ENCODE peak calls at places on chromosomes 13 and 19, in six cellular contexts. T is left ventricle myocardium inferior; B is ascending aorta; Q is stomach; G is effector memory CD4-positive, alpha-beta T cell; L is Karpas-422. Z is an unnamed sample.

GRCh38 chr19:52007436-52007804 is 591 bp downstream of the ZNF615 start:
- DNase-seq in T (no peak), B (no peak), Q (no peak), G (no peak), L (no peak), Z (no peak)

GRCh38 chr19:30281903-30282302 is 90.3 kb upstream of the ZNF536 start:
- DNase-seq in T (no peak), B (no peak), Q (no peak), G (no peak), L (no peak), Z (no peak)

GRCh38 chr13:23467048-23467931 is 33.8 kb upstream of the SACS start:
- DNase-seq in T (no peak), B (no peak), Q (no peak), G (no peak), L (no peak), Z (no peak)

GRCh38 chr13:94620286-94620896 is 18.7 kb downstream of the GPR180 start:
- DNase-seq in T (no peak), B (no peak), Q (no peak), G (no peak), L (peak), Z (no peak)

GRCh38 chr19:49514151-49514550 is 1.7 kb downstream of the FCGRT start:
- DNase-seq in T (no peak), B (no peak), Q (peak), G (no peak), L (no peak), Z (no peak)

GRCh38 chr13:45615501-45616101 is at the start of gene ERICH6B:
- DNase-seq in T (peak), B (no peak), Q (no peak), G (no peak), L (no peak), Z (no peak)

GRCh38 chr13:85659493-85659892 is 139.7 kb downstream of the SLITRK6 start:
- DNase-seq in T (no peak), B (no peak), Q (no peak), G (no peak), L (no peak), Z (peak)

GRCh38 chr13:113584870-113585671 is 518 bp downstream of the TFDP1 start:
- DNase-seq in T (no peak), B (no peak), Q (peak), G (no peak), L (peak), Z (no peak)

GRCh38 chr13:107866007-107866665 is 349.2 kb downstream of the LIG4 start:
- DNase-seq in T (no peak), B (no peak), Q (no peak), G (no peak), L (no peak), Z (no peak)

GRCh38 chr13:73428706-73429105 is 369.9 kb downstream of the KLF5 start:
- DNase-seq in T (no peak), B (no peak), Q (no peak), G (no peak), L (no peak), Z (peak)

GRCh38 chr13:29294869-29295268 is 300.6 kb downstream of the SLC7A1 start:
- DNase-seq in T (no peak), B (no peak), Q (no peak), G (no peak), L (no peak), Z (no peak)

GRCh38 chr13:111632906-111633305 is 312.5 kb downstream of the TEX29 start:
- DNase-seq in T (no peak), B (no peak), Q (no peak), G (no peak), L (no peak), Z (no peak)

GRCh38 chr13:110629735-110630134 is 14.4 kb downstream of the NAXD start:
- DNase-seq in T (no peak), B (no peak), Q (no peak), G (peak), L (no peak), Z (no peak)

GRCh38 chr19:802888-803561 is 5.8 kb downstream of the PTBP1 start:
- DNase-seq in T (no peak), B (no peak), Q (no peak), G (no peak), L (no peak), Z (no peak)

GRCh38 chr19:18932216-18932841 is 8.7 kb downstream of the HOMER3 start:
- DNase-seq in T (peak), B (no peak), Q (peak), G (peak), L (peak), Z (no peak)

GRCh38 chr13:73268306-73268705 is 209.5 kb downstream of the KLF5 start:
- DNase-seq in T (no peak), B (no peak), Q (no peak), G (no peak), L (no peak), Z (no peak)

GRCh38 chr13:44249439-44249838 is 124.2 kb upstream of the SERP2 start:
- DNase-seq in T (peak), B (no peak), Q (no peak), G (no peak), L (no peak), Z (no peak)

GRCh38 chr13:40440990-40441820 is 225.2 kb downstream of the FOXO1 start:
- DNase-seq in T (peak), B (no peak), Q (peak), G (no peak), L (no peak), Z (no peak)
- H3K27ac ChIP-seq in T (peak), B (peak), Q (peak), G (no peak), L (no peak), Z (no peak)

DNA sequence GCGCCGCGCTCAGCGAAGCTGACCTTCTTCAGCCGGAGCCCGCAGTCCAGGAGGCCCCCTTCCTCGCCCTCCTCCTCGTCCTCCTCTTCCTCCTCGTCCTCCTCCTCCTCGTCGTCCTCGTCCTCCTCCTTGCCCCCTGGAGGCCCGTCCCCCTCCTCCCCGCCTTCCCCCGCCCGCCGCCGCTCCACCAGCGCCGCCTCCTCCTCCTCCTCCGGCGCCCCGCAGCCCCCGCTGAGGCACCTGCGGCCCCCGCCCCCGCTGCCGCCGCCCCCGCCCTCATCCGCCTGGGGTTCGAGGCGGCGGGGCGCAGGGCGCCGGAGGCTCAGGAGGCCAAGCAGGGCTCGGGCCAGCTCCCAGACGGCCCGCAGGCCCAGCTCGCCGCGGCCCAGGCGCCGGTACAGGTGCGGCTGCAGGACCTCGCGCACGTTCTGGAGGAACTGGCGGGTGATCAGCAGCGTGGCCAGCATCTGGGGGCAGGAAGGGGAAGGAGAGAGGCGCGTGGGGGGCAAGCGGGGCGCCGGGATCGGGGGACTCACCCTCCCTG is 6.1 kb downstream of the ANO8 start:
- DNase-seq in T (no peak), B (no peak), Q (no peak), G (peak), L (no peak), Z (no peak)
- H3K27ac ChIP-seq in T (no peak), B (no peak), Q (peak), G (peak), L (no peak), Z (peak)

GRCh38 chr13:79482271-79482970 is 1.5 kb downstream of the NDFIP2 start:
- DNase-seq in T (no peak), B (no peak), Q (no peak), G (no peak), L (no peak), Z (no peak)

GRCh38 chr13:79485014-79485441 is 4.1 kb downstream of the NDFIP2 start:
- DNase-seq in T (no peak), B (no peak), Q (peak), G (no peak), L (no peak), Z (peak)

GRCh38 chr13:79486433-79487188 is 5.7 kb downstream of the NDFIP2 start:
- DNase-seq in T (no peak), B (no peak), Q (no peak), G (no peak), L (no peak), Z (no peak)

GRCh38 chr13:79483302-79483701 is 2.3 kb downstream of the NDFIP2 start:
- DNase-seq in T (no peak), B (no peak), Q (no peak), G (no peak), L (no peak), Z (no peak)

GRCh38 chr13:79485451-79485850 is 4.5 kb downstream of the NDFIP2 start:
- DNase-seq in T (no peak), B (no peak), Q (no peak), G (no peak), L (no peak), Z (no peak)
- H3K27ac ChIP-seq in T (peak), B (no peak), Q (peak), G (no peak), L (no peak), Z (peak)

GRCh38 chr13:21371011-21371410 is 88.1 kb downstream of the ZDHHC20 start:
- DNase-seq in T (no peak), B (no peak), Q (no peak), G (no peak), L (peak), Z (no peak)
- H3K27ac ChIP-seq in T (no peak), B (no peak), Q (no peak), G (no peak), L (no peak), Z (no peak)

DNA sequence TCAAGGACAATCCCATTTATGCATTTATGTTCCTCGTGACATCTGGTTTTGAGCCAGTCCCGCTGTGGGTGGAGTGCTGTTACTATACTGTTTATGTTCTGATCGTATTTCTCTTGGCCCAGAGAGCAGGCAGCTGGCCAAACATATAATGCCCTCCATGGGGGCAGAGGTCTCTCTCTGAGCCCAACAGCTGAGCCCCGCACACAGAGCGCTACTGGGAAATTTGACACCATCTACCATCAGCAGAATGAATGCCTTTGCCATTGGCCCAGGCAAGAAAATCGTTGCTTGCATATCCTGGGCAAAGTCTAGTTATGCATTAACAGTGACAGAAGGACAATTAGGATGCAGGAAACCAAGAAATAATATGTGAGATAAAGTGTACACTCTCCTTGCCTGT is 126.8 kb upstream of the CACNA1A start:
- DNase-seq in T (no peak), B (no peak), Q (peak), G (no peak), L (no peak), Z (no peak)
- H3K27ac ChIP-seq in T (no peak), B (no peak), Q (peak), G (no peak), L (no peak), Z (no peak)

DNA sequence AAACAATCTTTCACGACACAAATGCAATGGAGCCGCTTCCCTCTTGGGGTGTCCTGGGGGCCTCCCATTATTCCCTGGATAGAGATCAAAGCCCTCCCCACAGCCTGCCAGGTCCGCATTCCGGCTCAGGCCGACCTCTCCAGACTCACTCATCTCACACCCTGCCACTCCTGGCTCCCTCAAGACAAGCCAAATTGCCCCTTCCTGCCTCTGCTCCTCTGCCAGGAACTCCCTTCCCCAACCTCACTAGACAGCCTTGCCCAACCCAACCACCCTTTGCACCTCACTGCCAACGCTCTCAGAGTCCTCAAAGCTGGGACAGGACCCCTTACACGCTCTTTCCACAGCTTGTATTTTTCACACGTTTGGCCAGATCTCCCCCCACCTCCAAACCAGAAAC is 1.5 kb downstream of the ABHD17A start:
- DNase-seq in T (no peak), B (no peak), Q (no peak), G (no peak), L (peak), Z (no peak)
- H3K27ac ChIP-seq in T (peak), B (peak), Q (peak), G (peak), L (no peak), Z (no peak)

GRCh38 chr19:46633130-46633529 is 2.9 kb downstream of the GNG8 start:
- DNase-seq in T (no peak), B (no peak), Q (no peak), G (no peak), L (no peak), Z (no peak)
- H3K27ac ChIP-seq in T (no peak), B (peak), Q (no peak), G (peak), L (no peak), Z (no peak)

GRCh38 chr19:16582486-16583261 is 10.5 kb upstream of the SLC35E1 start:
- DNase-seq in T (no peak), B (no peak), Q (no peak), G (no peak), L (no peak), Z (no peak)
- H3K27ac ChIP-seq in T (peak), B (no peak), Q (peak), G (peak), L (peak), Z (peak)

DNA sequence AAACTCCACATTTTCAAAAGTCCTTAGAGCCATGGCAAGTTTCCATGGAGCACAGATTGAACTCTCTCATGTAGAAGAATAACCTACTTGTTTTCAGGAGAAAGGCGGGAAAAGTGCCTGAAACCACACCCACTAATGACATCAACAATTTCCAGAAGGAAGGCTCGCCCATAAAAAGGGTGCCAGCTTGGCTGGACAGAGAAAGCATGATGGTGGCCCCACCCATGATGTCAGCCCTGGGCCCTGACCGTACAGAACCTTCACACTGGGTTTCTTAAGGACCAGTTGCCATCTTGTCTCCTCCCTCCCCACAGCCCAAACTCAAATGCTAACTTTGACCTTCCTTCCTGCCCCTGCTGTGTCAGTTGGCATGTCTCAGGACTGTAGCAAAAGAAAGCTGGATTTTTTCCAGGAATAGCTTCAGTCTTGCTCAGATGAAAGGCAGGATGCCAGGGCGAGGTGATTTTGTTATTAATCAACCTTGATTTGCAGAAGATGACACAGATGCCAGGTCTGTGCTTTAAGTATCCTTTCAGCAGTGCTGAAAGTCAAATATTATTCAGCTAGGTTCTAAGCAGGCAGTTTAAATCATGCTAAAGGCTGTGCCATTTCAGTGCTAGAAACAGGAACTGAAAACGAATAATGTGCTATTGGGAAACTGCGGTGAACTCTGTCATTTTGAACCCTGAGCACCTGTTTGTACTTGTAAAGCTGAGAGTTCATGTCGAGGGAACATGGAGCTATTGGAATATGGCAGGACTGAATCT is 89.5 kb upstream of the RFC3 start:
- DNase-seq in T (peak), B (no peak), Q (no peak), G (no peak), L (peak), Z (peak)
- H3K27ac ChIP-seq in T (peak), B (no peak), Q (peak), G (no peak), L (peak), Z (no peak)